ENCODE peak calls at places on chromosomes 12 and 14, in eight cellular contexts. One of them, this sample, is unnamed. For H3K4me1, the result is how much of the 10 kb centered on the place peaks cover.

GRCh38 chr12:13114251-13115052 is 11.0 kb upstream of the GSG1 start:
- DNase-seq in tibial artery: no peak
- DNase-seq in fibroblast of lung: peak
- DNase-seq in HCT116: no peak
- DNase-seq in tibial nerve: no peak
- DNase-seq in mucosa of descending colon: no peak
- DNase-seq in upper lobe of right lung: no peak
- DNase-seq in uterus: no peak
- DNase-seq in this sample: no peak

GRCh38 chr14:104731249-104731924 is 7.4 kb downstream of the ADSS1 start:
- DNase-seq in fibroblast of lung: no peak
- DNase-seq in uterus: no peak
- DNase-seq in upper lobe of right lung: no peak
- DNase-seq in tibial artery: no peak
- DNase-seq in mucosa of descending colon: no peak
- DNase-seq in HCT116: no peak
- DNase-seq in tibial nerve: no peak
- DNase-seq in this sample: no peak

GRCh38 chr12:113808095-113808951 is 157.8 kb downstream of the RBM19 start:
- DNase-seq in upper lobe of right lung: no peak
- DNase-seq in fibroblast of lung: no peak
- DNase-seq in HCT116: no peak
- DNase-seq in tibial artery: no peak
- DNase-seq in mucosa of descending colon: no peak
- DNase-seq in tibial nerve: no peak
- DNase-seq in uterus: no peak
- DNase-seq in this sample: no peak

GRCh38 chr12:113908584-113909100 is 57.5 kb downstream of the RBM19 start:
- DNase-seq in upper lobe of right lung: peak
- DNase-seq in uterus: no peak
- DNase-seq in tibial nerve: no peak
- DNase-seq in fibroblast of lung: no peak
- DNase-seq in mucosa of descending colon: no peak
- DNase-seq in tibial artery: no peak
- DNase-seq in HCT116: no peak
- DNase-seq in this sample: no peak

GRCh38 chr12:73072214-73072613 is 800.0 kb downstream of the TRHDE start:
- DNase-seq in HCT116: no peak
- DNase-seq in mucosa of descending colon: no peak
- DNase-seq in upper lobe of right lung: no peak
- DNase-seq in fibroblast of lung: no peak
- DNase-seq in uterus: no peak
- DNase-seq in tibial nerve: no peak
- DNase-seq in tibial artery: no peak
- DNase-seq in this sample: no peak

GRCh38 chr12:50088577-50089335 is 3.6 kb downstream of the SMARCD1 start:
- DNase-seq in fibroblast of lung: peak
- DNase-seq in HCT116: peak
- DNase-seq in mucosa of descending colon: peak
- DNase-seq in upper lobe of right lung: no peak
- DNase-seq in tibial nerve: peak
- DNase-seq in tibial artery: no peak
- DNase-seq in uterus: peak
- DNase-seq in this sample: no peak

GRCh38 chr12:67925551-67925950 is 63.7 kb upstream of the IFNG-AS1 start:
- DNase-seq in upper lobe of right lung: no peak
- DNase-seq in uterus: no peak
- DNase-seq in fibroblast of lung: peak
- DNase-seq in mucosa of descending colon: no peak
- DNase-seq in HCT116: no peak
- DNase-seq in tibial artery: no peak
- DNase-seq in tibial nerve: no peak
- DNase-seq in this sample: no peak

GRCh38 chr14:44626423-44626822 is 119.3 kb upstream of the FSCB start:
- DNase-seq in mucosa of descending colon: no peak
- DNase-seq in upper lobe of right lung: no peak
- DNase-seq in HCT116: no peak
- DNase-seq in fibroblast of lung: no peak
- DNase-seq in tibial artery: no peak
- DNase-seq in tibial nerve: no peak
- DNase-seq in uterus: no peak
- DNase-seq in this sample: no peak

GRCh38 chr12:47534695-47535094 is 171.1 kb downstream of the RPAP3 start:
- DNase-seq in uterus: no peak
- DNase-seq in HCT116: no peak
- DNase-seq in mucosa of descending colon: no peak
- DNase-seq in tibial artery: no peak
- DNase-seq in upper lobe of right lung: no peak
- DNase-seq in fibroblast of lung: peak
- DNase-seq in tibial nerve: no peak
- DNase-seq in this sample: no peak

GRCh38 chr14:87638196-87638595 is 354.8 kb downstream of the GALC start:
- DNase-seq in mucosa of descending colon: no peak
- DNase-seq in upper lobe of right lung: no peak
- DNase-seq in tibial artery: no peak
- DNase-seq in uterus: no peak
- DNase-seq in tibial nerve: no peak
- DNase-seq in HCT116: no peak
- DNase-seq in fibroblast of lung: no peak
- DNase-seq in this sample: no peak

GRCh38 chr14:87643005-87643404 is 350.0 kb downstream of the GALC start:
- DNase-seq in fibroblast of lung: peak
- DNase-seq in uterus: peak
- DNase-seq in upper lobe of right lung: no peak
- DNase-seq in HCT116: no peak
- DNase-seq in mucosa of descending colon: peak
- DNase-seq in tibial artery: no peak
- DNase-seq in tibial nerve: peak
- DNase-seq in this sample: no peak

GRCh38 chr14:87640553-87640952 is 352.4 kb downstream of the GALC start:
- DNase-seq in mucosa of descending colon: no peak
- DNase-seq in fibroblast of lung: no peak
- DNase-seq in tibial nerve: no peak
- DNase-seq in HCT116: no peak
- DNase-seq in upper lobe of right lung: no peak
- DNase-seq in tibial artery: no peak
- DNase-seq in uterus: no peak
- DNase-seq in this sample: no peak
- H3K4me1 ChIP-seq in mucosa of descending colon: under half
- H3K4me1 ChIP-seq in fibroblast of lung: under half
- H3K4me1 ChIP-seq in tibial nerve: under half
- H3K4me1 ChIP-seq in HCT116: under half
- H3K4me1 ChIP-seq in upper lobe of right lung: under half
- H3K4me1 ChIP-seq in tibial artery: under half
- H3K4me1 ChIP-seq in uterus: under half
- H3K4me1 ChIP-seq in this sample: under half

GRCh38 chr12:121352053-121353018 is at the start of gene ANAPC5:
- DNase-seq in fibroblast of lung: peak
- DNase-seq in tibial artery: peak
- DNase-seq in uterus: peak
- DNase-seq in mucosa of descending colon: peak
- DNase-seq in HCT116: peak
- DNase-seq in tibial nerve: peak
- DNase-seq in upper lobe of right lung: peak
- DNase-seq in this sample: peak
- TF ChIP-seq CTCF in fibroblast of lung: no peak
- TF ChIP-seq CTCF in tibial artery: no peak
- TF ChIP-seq CTCF in uterus: no peak
- TF ChIP-seq CTCF in mucosa of descending colon: no peak
- TF ChIP-seq CTCF in HCT116: no peak
- TF ChIP-seq CTCF in tibial nerve: no peak
- TF ChIP-seq CTCF in upper lobe of right lung: peak
- TF ChIP-seq CTCF in this sample: peak

GRCh38 chr12:5499566-5500325 is 67.8 kb downstream of the NTF3 start:
- DNase-seq in tibial artery: no peak
- DNase-seq in uterus: no peak
- DNase-seq in tibial nerve: no peak
- DNase-seq in fibroblast of lung: peak
- DNase-seq in HCT116: no peak
- DNase-seq in upper lobe of right lung: no peak
- DNase-seq in mucosa of descending colon: no peak
- DNase-seq in this sample: no peak
- H3K4me1 ChIP-seq in tibial artery: under half
- H3K4me1 ChIP-seq in uterus: under half
- H3K4me1 ChIP-seq in tibial nerve: under half
- H3K4me1 ChIP-seq in fibroblast of lung: under half
- H3K4me1 ChIP-seq in HCT116: under half
- H3K4me1 ChIP-seq in upper lobe of right lung: under half
- H3K4me1 ChIP-seq in mucosa of descending colon: half or more
- H3K4me1 ChIP-seq in this sample: under half

GRCh38 chr12:109995366-109995702 is 834 bp downstream of the GIT2 start:
- DNase-seq in fibroblast of lung: no peak
- DNase-seq in uterus: no peak
- DNase-seq in tibial artery: no peak
- DNase-seq in tibial nerve: no peak
- DNase-seq in mucosa of descending colon: no peak
- DNase-seq in upper lobe of right lung: no peak
- DNase-seq in HCT116: no peak
- DNase-seq in this sample: no peak
- TF ChIP-seq CTCF in fibroblast of lung: no peak
- TF ChIP-seq CTCF in uterus: no peak
- TF ChIP-seq CTCF in tibial artery: no peak
- TF ChIP-seq CTCF in tibial nerve: no peak
- TF ChIP-seq CTCF in mucosa of descending colon: no peak
- TF ChIP-seq CTCF in upper lobe of right lung: no peak
- TF ChIP-seq CTCF in HCT116: no peak
- TF ChIP-seq CTCF in this sample: no peak

DNA sequence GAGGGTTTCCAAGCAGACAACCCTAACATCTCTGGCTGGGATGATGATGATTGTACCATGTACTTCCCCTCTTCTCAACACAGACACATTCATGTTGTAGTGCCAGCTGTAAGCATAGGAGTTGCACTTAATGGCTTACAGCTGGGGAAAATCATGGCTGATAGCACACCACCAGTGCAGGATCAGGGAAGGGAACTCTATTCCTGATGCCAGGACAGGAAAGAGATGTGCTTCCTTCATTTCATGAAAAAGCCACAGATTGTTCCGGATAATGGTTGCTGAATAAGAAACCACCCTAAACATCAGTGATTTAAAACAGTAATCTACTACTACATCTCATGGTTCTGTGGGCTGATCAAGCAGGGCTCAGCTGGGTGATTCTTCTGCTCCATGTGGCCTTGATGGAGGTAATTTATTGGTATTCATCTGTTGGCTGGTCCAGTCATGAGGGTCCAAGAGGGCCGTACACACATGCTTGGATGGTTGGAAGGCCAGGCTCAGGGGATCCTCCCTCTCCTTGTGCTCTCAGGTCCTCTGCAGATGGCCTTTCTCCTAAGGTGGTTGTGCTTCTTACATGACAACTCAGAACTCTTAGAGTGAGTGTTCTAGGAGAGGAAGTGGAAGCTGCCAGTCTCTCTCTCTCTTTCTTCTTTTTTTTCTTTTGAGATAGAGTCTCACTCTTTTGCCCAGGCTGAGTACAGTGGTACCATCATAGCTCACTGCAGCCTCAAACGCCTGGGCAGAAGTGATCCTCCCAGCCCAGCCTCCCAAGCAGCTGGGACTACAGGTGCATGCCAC is 16.5 kb downstream of the TRAF3 start:
- DNase-seq in tibial nerve: no peak
- DNase-seq in HCT116: no peak
- DNase-seq in fibroblast of lung: no peak
- DNase-seq in mucosa of descending colon: no peak
- DNase-seq in uterus: no peak
- DNase-seq in upper lobe of right lung: no peak
- DNase-seq in tibial artery: no peak
- DNase-seq in this sample: no peak
- H3K4me1 ChIP-seq in tibial nerve: under half
- H3K4me1 ChIP-seq in HCT116: under half
- H3K4me1 ChIP-seq in fibroblast of lung: under half
- H3K4me1 ChIP-seq in mucosa of descending colon: under half
- H3K4me1 ChIP-seq in uterus: under half
- H3K4me1 ChIP-seq in upper lobe of right lung: under half
- H3K4me1 ChIP-seq in tibial artery: under half
- H3K4me1 ChIP-seq in this sample: under half

DNA sequence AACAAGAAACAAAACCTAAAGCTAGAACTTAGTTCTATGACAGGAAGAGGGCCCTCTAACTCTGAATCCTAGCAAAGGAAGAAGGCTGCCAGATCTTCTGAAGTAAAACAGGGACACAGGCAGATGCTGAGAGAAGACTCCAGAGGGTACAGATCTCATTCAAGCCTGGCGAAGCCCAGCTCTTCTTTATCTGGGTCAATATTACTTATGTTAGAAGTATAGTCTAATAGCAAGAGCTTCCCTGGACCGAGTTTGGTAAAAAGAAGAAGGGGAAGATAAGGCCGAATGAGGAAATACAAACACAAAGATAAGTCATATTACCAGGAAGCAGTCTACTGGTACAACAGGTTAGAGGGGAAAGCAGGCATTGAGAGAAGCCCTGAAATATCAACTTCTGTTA is 79.9 kb upstream of the CCDC91 start:
- DNase-seq in HCT116: no peak
- DNase-seq in tibial nerve: no peak
- DNase-seq in uterus: no peak
- DNase-seq in tibial artery: no peak
- DNase-seq in fibroblast of lung: no peak
- DNase-seq in mucosa of descending colon: no peak
- DNase-seq in upper lobe of right lung: no peak
- DNase-seq in this sample: no peak
- TF ChIP-seq CTCF in HCT116: no peak
- TF ChIP-seq CTCF in tibial nerve: no peak
- TF ChIP-seq CTCF in uterus: no peak
- TF ChIP-seq CTCF in tibial artery: no peak
- TF ChIP-seq CTCF in fibroblast of lung: no peak
- TF ChIP-seq CTCF in mucosa of descending colon: no peak
- TF ChIP-seq CTCF in upper lobe of right lung: no peak
- TF ChIP-seq CTCF in this sample: peak

GRCh38 chr12:87155616-87156015 is 873.6 kb downstream of the C12orf50 start:
- DNase-seq in HCT116: no peak
- DNase-seq in tibial nerve: no peak
- DNase-seq in upper lobe of right lung: no peak
- DNase-seq in mucosa of descending colon: no peak
- DNase-seq in fibroblast of lung: peak
- DNase-seq in tibial artery: no peak
- DNase-seq in uterus: no peak
- DNase-seq in this sample: no peak
- H3K4me1 ChIP-seq in HCT116: under half
- H3K4me1 ChIP-seq in tibial nerve: under half
- H3K4me1 ChIP-seq in upper lobe of right lung: under half
- H3K4me1 ChIP-seq in mucosa of descending colon: under half
- H3K4me1 ChIP-seq in fibroblast of lung: under half
- H3K4me1 ChIP-seq in tibial artery: under half
- H3K4me1 ChIP-seq in uterus: under half
- H3K4me1 ChIP-seq in this sample: under half

DNA sequence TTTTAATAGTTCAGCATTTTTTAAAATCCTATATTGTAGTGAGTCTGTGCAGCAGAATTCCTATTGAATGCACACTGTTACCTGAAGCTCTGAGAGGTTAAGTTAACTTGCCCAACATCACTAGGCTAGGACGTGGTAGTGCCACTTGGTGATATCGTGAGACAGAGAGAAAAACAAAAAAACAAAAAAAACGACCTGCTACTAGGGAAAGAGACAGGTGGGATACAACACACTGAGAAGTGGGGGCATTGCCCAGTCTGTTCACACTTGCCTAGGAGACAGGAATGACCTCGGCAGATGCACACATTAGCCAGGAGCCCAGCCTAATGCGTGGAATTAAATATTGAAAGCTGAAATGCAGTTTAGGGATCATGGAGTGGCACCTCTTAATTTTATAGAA is 129.7 kb upstream of the CCND2 start:
- DNase-seq in mucosa of descending colon: no peak
- DNase-seq in HCT116: peak
- DNase-seq in upper lobe of right lung: no peak
- DNase-seq in fibroblast of lung: no peak
- DNase-seq in tibial artery: no peak
- DNase-seq in uterus: no peak
- DNase-seq in tibial nerve: no peak
- DNase-seq in this sample: no peak
- TF ChIP-seq CTCF in mucosa of descending colon: no peak
- TF ChIP-seq CTCF in HCT116: peak
- TF ChIP-seq CTCF in upper lobe of right lung: no peak
- TF ChIP-seq CTCF in fibroblast of lung: no peak
- TF ChIP-seq CTCF in tibial artery: no peak
- TF ChIP-seq CTCF in uterus: no peak
- TF ChIP-seq CTCF in tibial nerve: no peak
- TF ChIP-seq CTCF in this sample: no peak